ENCODE peak calls at places on chromosomes 7 and 10, in nine cellular contexts. O is Right ventricle myocardium inferior; Y is right lobe of liver; J is naive thymus-derived CD4-positive, alpha-beta T cell; P is heart right ventricle; C is right cardiac atrium; R is activated CD8-positive, alpha-beta T cell treated with anti-CD3 and anti-CD28 coated beads for 36 hours; B is activated CD8-positive, alpha-beta memory T cell treated with anti-CD3 and anti-CD28 coated beads, Interleukin-2, amount 10 ng/mL, durations not matched to agents 7 days and 5 days; E is stimulated activated effector memory CD8-positive, alpha-beta T cell treated with anti-CD3 and anti-CD28 coated beads, Interleukin-12 subunit alpha, Interleukin-12 subunit beta, amount 100 ng/mL, for 72 hours. V is an unnamed sample.

GRCh38 chr7:29748286-29749099 is 57.8 kb upstream of the WIPF3 start:
- ATAC-seq in O (peak), Y (peak), J (no peak), P (peak), C (peak), R (no peak), B (no peak), E (no peak), V (no peak)

GRCh38 chr10:33115720-33116119 is 157.7 kb upstream of the ITGB1 start:
- ATAC-seq in O (no peak), Y (no peak), J (peak), P (no peak), C (no peak), R (no peak), B (peak), E (peak), V (no peak)

GRCh38 chr7:16084370-16084769 is 337.0 kb downstream of the CRPPA start:
- ATAC-seq in O (peak), Y (no peak), J (no peak), P (no peak), C (peak), R (no peak), B (no peak), E (no peak), V (no peak)

GRCh38 chr7:48045205-48045765 is 9.9 kb downstream of the C7orf57 start:
- ATAC-seq in O (no peak), Y (no peak), J (no peak), P (no peak), C (no peak), R (no peak), B (no peak), E (no peak), V (no peak)

GRCh38 chr7:111388912-111389311 is 173.4 kb downstream of the IMMP2L start:
- ATAC-seq in O (no peak), Y (no peak), J (no peak), P (no peak), C (no peak), R (no peak), B (no peak), E (no peak), V (no peak)

GRCh38 chr7:44235066-44235465 is 34.3 kb downstream of the YKT6 start:
- ATAC-seq in O (no peak), Y (no peak), J (no peak), P (no peak), C (no peak), R (no peak), B (no peak), E (no peak), V (no peak)

GRCh38 chr10:78416031-78416800 is 382.6 kb downstream of the RPS24 start:
- ATAC-seq in O (no peak), Y (no peak), J (no peak), P (no peak), C (no peak), R (no peak), B (no peak), E (no peak), V (no peak)

GRCh38 chr7:97401398-97401797 is 283.9 kb downstream of the SDHAF3 start:
- ATAC-seq in O (no peak), Y (no peak), J (no peak), P (no peak), C (no peak), R (no peak), B (no peak), E (no peak), V (no peak)

GRCh38 chr7:115249080-115249479 is 327.2 kb downstream of the MDFIC start:
- ATAC-seq in O (no peak), Y (no peak), J (no peak), P (no peak), C (no peak), R (no peak), B (no peak), E (no peak), V (no peak)

GRCh38 chr7:150663802-150664494 is 21.6 kb upstream of the GIMAP2 start:
- ATAC-seq in O (no peak), Y (peak), J (peak), P (no peak), C (no peak), R (peak), B (peak), E (no peak), V (no peak)

GRCh38 chr7:84949501-84949900 is 237.4 kb downstream of the SEMA3D start:
- ATAC-seq in O (no peak), Y (no peak), J (no peak), P (no peak), C (no peak), R (no peak), B (no peak), E (no peak), V (no peak)

GRCh38 chr7:140475747-140476333 is 3.5 kb downstream of the MKRN1 start:
- ATAC-seq in O (no peak), Y (no peak), J (no peak), P (no peak), C (no peak), R (no peak), B (no peak), E (no peak), V (no peak)

GRCh38 chr10:93065675-93066543 is 5.3 kb downstream of the CYP26C1 start:
- ATAC-seq in O (no peak), Y (no peak), J (no peak), P (no peak), C (no peak), R (no peak), B (no peak), E (no peak), V (no peak)

V was measured in gastroesophageal sphincter.